ENCODE peak calls at places on chromosomes 6 and 20, in ten cellular contexts. L, Q, Z, A, J, T, H, E, S and I are unnamed samples.

GRCh38 chr6:45816674-45817297 is 198.9 kb downstream of the CLIC5 start:
- DNase-seq in L (no peak), Q (no peak), Z (no peak), A (no peak), J (peak), T (no peak), H (no peak), E (no peak), S (no peak), I (no peak)

GRCh38 chr6:170307080-170307545 is 555 bp downstream of the FAM120B start:
- DNase-seq in L (no peak), Q (no peak), Z (no peak), A (no peak), J (no peak), T (no peak), H (no peak), E (no peak), S (no peak), I (no peak)

GRCh38 chr6:19424853-19425252 is 412.3 kb upstream of the ID4 start:
- DNase-seq in L (no peak), Q (no peak), Z (no peak), A (no peak), J (no peak), T (no peak), H (no peak), E (no peak), S (no peak), I (no peak)

GRCh38 chr6:49540614-49541013 is 9.9 kb upstream of the C6orf141 start:
- DNase-seq in L (no peak), Q (no peak), Z (no peak), A (no peak), J (no peak), T (no peak), H (no peak), E (no peak), S (no peak), I (no peak)

GRCh38 chr6:160793652-160794051 is 91.6 kb downstream of the PLG start:
- DNase-seq in L (no peak), Q (no peak), Z (no peak), A (no peak), J (peak), T (no peak), H (no peak), E (no peak), S (no peak), I (no peak)

GRCh38 chr6:154314084-154314483 is 42.5 kb downstream of the IPCEF1 start:
- DNase-seq in L (no peak), Q (no peak), Z (no peak), A (no peak), J (no peak), T (no peak), H (no peak), E (no peak), S (no peak), I (no peak)

GRCh38 chr6:13517116-13517515 is 29.7 kb upstream of the GFOD1 start:
- DNase-seq in L (no peak), Q (no peak), Z (no peak), A (no peak), J (peak), T (no peak), H (no peak), E (no peak), S (no peak), I (no peak)

GRCh38 chr20:49713779-49714712 is at the start of gene B4GALT5:
- DNase-seq in L (peak), Q (peak), Z (peak), A (peak), J (peak), T (peak), H (no peak), E (peak), S (peak), I (no peak)

GRCh38 chr6:68639826-68640505 is 4.9 kb downstream of the ADGRB3 start:
- DNase-seq in L (no peak), Q (no peak), Z (no peak), A (no peak), J (no peak), T (no peak), H (no peak), E (no peak), S (no peak), I (no peak)

GRCh38 chr6:131631625-131632284 is 3.7 kb upstream of the MED23 start:
- DNase-seq in L (no peak), Q (no peak), Z (no peak), A (no peak), J (no peak), T (no peak), H (no peak), E (no peak), S (no peak), I (no peak)

GRCh38 chr20:35318502-35319157 is 26.4 kb upstream of the FAM83C start:
- DNase-seq in L (no peak), Q (no peak), Z (no peak), A (peak), J (no peak), T (no peak), H (no peak), E (peak), S (no peak), I (no peak)

GRCh38 chr20:14951707-14952106 is 614.3 kb upstream of the FLRT3 start:
- DNase-seq in L (no peak), Q (no peak), Z (no peak), A (no peak), J (no peak), T (no peak), H (no peak), E (no peak), S (no peak), I (no peak)

GRCh38 chr6:138031417-138031816 is 75.8 kb downstream of the PERP start:
- DNase-seq in L (no peak), Q (no peak), Z (no peak), A (no peak), J (no peak), T (no peak), H (no peak), E (no peak), S (no peak), I (peak)

GRCh38 chr20:37390503-37390890 is 44.6 kb downstream of the SRC start:
- DNase-seq in L (peak), Q (peak), Z (no peak), A (no peak), J (no peak), T (no peak), H (no peak), E (no peak), S (no peak), I (no peak)

GRCh38 chr6:36492621-36493020 is 49.8 kb downstream of the KCTD20 start:
- DNase-seq in L (no peak), Q (no peak), Z (no peak), A (no peak), J (no peak), T (no peak), H (no peak), E (no peak), S (no peak), I (no peak)

GRCh38 chr20:45406260-45407066 is 1.6 kb upstream of the DBNDD2 start:
- DNase-seq in L (peak), Q (peak), Z (peak), A (peak), J (no peak), T (peak), H (no peak), E (peak), S (peak), I (no peak)

GRCh38 chr6:23269436-23269835 is 700.1 kb downstream of the HDGFL1 start:
- DNase-seq in L (no peak), Q (no peak), Z (no peak), A (no peak), J (no peak), T (no peak), H (no peak), E (no peak), S (no peak), I (no peak)

GRCh38 chr6:106787327-106788196 is 158.2 kb downstream of the QRSL1 start:
- DNase-seq in L (no peak), Q (no peak), Z (no peak), A (no peak), J (no peak), T (no peak), H (no peak), E (no peak), S (no peak), I (no peak)

GRCh38 chr20:23370873-23371272 is 8.9 kb downstream of the GZF1 start:
- DNase-seq in L (no peak), Q (no peak), Z (no peak), A (no peak), J (no peak), T (no peak), H (no peak), E (no peak), S (no peak), I (no peak)

GRCh38 chr6:49918787-49919186 is 45.2 kb downstream of the DEFB114 start:
- DNase-seq in L (no peak), Q (no peak), Z (no peak), A (no peak), J (no peak), T (no peak), H (no peak), E (no peak), S (no peak), I (no peak)

GRCh38 chr6:27902335-27903314 is 9.6 kb downstream of the OR2B2 start:
- DNase-seq in L (peak), Q (peak), Z (peak), A (peak), J (peak), T (peak), H (no peak), E (peak), S (peak), I (peak)

GRCh38 chr6:94215614-94216013 is 796.3 kb upstream of the EPHA7 start:
- DNase-seq in L (no peak), Q (no peak), Z (no peak), A (no peak), J (no peak), T (no peak), H (no peak), E (no peak), S (no peak), I (no peak)

GRCh38 chr6:75624988-75625387 is 23.3 kb downstream of the SENP6 start:
- DNase-seq in L (no peak), Q (no peak), Z (no peak), A (no peak), J (no peak), T (no peak), H (no peak), E (no peak), S (no peak), I (no peak)

GRCh38 chr6:67663105-67663895 is 971.8 kb upstream of the ADGRB3 start:
- DNase-seq in L (no peak), Q (no peak), Z (no peak), A (no peak), J (no peak), T (no peak), H (no peak), E (no peak), S (no peak), I (no peak)

GRCh38 chr6:10030942-10031537 is 383.8 kb downstream of the TFAP2A start:
- DNase-seq in L (no peak), Q (no peak), Z (no peak), A (no peak), J (no peak), T (no peak), H (no peak), E (no peak), S (no peak), I (no peak)

GRCh38 chr6:26554669-26555504 is 16.7 kb downstream of the HMGN4 start:
- DNase-seq in L (no peak), Q (no peak), Z (peak), A (no peak), J (peak), T (peak), H (no peak), E (no peak), S (no peak), I (no peak)

GRCh38 chr6:6494677-6495076 is 93.8 kb upstream of the LY86 start:
- DNase-seq in L (peak), Q (peak), Z (no peak), A (peak), J (peak), T (no peak), H (no peak), E (peak), S (peak), I (peak)

GRCh38 chr20:47809561-47809960 is 24.3 kb upstream of the SULF2 start:
- DNase-seq in L (peak), Q (no peak), Z (no peak), A (no peak), J (peak), T (no peak), H (no peak), E (no peak), S (no peak), I (no peak)

GRCh38 chr6:147508871-147509608 is 550 bp downstream of the SAMD5 start:
- DNase-seq in L (no peak), Q (peak), Z (no peak), A (no peak), J (no peak), T (no peak), H (no peak), E (no peak), S (no peak), I (no peak)

GRCh38 chr6:147507162-147508072 is 1.1 kb upstream of the SAMD5 start:
- DNase-seq in L (no peak), Q (peak), Z (no peak), A (no peak), J (no peak), T (no peak), H (no peak), E (no peak), S (no peak), I (no peak)

GRCh38 chr6:147509900-147510299 is 1.4 kb downstream of the SAMD5 start:
- DNase-seq in L (no peak), Q (no peak), Z (no peak), A (peak), J (no peak), T (no peak), H (no peak), E (no peak), S (no peak), I (no peak)

GRCh38 chr6:147506704-147507114 is 1.8 kb upstream of the SAMD5 start:
- DNase-seq in L (peak), Q (peak), Z (no peak), A (peak), J (peak), T (no peak), H (no peak), E (peak), S (peak), I (no peak)

DNA sequence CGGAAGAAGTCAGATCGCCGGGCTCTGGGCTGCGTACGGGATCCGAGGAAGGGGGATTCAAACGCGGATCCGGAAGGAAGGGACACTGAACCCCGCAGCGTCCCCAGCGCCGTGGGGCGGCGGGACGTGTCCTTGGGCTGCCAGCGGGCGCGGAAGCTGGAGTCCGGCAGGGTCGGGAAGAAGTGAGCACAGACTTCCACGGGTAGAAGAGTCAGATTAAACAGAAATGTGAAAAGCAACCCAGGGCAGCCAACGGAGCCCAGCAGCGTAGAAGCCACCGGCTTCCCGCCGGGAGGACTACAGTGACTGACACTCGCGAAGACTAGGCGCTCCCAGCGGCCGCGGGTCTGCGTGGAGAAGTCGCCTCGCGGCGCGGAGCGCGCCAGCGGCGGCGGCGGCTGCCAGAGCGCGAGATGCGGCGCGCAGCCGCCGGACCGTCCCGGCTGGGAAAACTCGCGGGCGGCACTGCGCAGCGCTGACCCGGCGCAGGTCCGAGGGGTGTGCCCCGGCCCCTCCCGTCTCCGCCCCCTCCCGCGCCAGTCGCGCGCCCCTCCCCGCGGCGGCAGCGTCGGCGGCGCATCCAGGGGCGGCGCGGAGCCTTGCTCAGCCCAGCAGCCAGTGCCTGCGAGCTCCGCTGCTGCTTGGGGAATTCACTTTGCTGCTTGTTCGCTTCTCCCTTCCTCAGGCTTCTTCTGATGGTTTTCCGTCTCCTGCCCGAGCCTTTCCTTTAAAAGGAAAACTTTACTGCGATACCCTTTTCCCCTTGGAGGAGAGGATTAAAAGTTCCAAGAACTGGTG is at the start of gene SAMD5:
- DNase-seq in L (peak), Q (peak), Z (no peak), A (peak), J (peak), T (no peak), H (no peak), E (peak), S (no peak), I (no peak)
- H3K4me3 ChIP-seq in L (peak), Q (peak), Z (no peak), A (peak), J (peak), T (no peak), H (peak), E (peak), S (peak), I (peak)

DNA sequence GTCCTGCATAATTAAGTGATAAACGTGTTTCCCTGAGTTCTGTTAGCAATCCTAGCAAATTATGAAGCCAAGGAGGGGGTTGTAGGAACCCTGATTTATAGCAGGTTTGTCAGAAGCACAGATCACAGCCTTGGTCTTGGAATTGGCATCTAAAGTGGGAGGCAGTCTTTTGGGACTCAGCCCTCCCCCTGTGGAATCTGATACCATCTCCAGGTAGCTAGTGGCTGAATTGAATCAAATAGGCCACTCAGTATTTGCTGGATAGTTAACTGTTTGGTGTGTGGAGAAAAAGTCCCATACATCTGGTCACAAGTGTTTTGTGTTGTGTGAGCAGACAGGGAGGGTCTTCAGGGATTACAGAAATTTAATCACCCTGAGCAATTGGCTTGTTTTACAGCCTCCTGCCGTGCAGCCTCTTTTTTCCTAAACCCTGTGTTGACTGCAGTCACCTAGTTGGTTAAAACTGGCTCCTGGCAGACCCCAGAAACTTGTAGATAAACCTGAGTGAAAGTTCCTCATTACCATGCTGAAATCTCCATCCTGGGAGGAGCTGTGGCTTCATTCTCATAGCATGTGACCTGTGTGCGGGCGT is 19.0 kb upstream of the KIFC1 start:
- DNase-seq in L (no peak), Q (no peak), Z (no peak), A (no peak), J (no peak), T (no peak), H (no peak), E (no peak), S (no peak), I (no peak)
- H3K27ac ChIP-seq in L (no peak), Q (no peak), Z (no peak), A (no peak), J (no peak), T (no peak), H (no peak), E (no peak), S (no peak), I (no peak)

GRCh38 chr6:159105716-159106115 is 60.9 kb upstream of the TAGAP start:
- DNase-seq in L (no peak), Q (no peak), Z (no peak), A (no peak), J (no peak), T (no peak), H (no peak), E (no peak), S (no peak), I (no peak)

GRCh38 chr6:159109391-159109790 is 59.8 kb upstream of the FNDC1 start:
- DNase-seq in L (no peak), Q (no peak), Z (no peak), A (no peak), J (no peak), T (no peak), H (no peak), E (no peak), S (no peak), I (no peak)

GRCh38 chr6:159106627-159107241 is 61.9 kb upstream of the TAGAP start:
- DNase-seq in L (peak), Q (no peak), Z (peak), A (peak), J (peak), T (peak), H (no peak), E (peak), S (peak), I (no peak)

GRCh38 chr6:159108438-159108985 is 60.7 kb upstream of the FNDC1 start:
- DNase-seq in L (no peak), Q (no peak), Z (no peak), A (no peak), J (no peak), T (no peak), H (no peak), E (no peak), S (no peak), I (no peak)

DNA sequence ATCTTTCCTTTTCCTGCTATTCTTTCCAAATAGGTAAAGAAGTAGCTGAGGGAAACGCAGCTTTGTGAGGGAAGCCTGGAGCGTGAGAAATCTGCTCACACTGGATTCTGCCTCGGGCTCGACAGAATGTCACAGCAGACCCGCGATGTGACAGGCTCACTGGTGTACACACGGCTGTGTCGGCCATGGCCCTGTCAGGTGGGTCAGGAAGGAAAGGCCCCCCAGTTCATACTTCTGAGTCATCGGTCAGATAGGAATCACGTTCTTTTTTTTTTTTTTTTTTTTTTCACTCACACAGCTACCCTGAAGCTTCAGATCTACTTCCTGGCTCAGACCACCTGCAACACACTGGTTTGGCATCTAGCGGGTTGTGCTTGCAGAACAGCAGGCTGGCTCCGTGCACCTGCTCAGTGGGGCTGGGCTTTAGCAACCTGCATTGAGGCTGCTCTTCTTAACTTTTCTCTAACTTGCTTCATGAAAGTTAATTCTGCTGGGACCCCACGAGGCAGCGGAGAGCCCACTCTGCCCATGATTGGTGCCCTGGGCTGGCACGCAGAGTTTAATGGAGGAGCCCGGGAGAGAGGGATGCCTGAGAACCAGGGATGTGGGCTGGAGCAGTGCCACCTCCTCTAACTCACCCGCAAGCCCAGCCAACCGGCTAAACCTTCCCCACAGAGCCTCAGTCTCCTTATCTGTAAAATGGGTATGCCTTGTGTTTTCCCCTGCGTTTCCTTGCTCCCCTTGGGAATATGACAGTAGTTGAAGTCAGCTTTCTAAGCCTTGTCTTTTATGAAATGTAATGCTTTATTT is 61.5 kb upstream of the FNDC1 start:
- DNase-seq in L (peak), Q (no peak), Z (peak), A (peak), J (no peak), T (peak), H (no peak), E (no peak), S (no peak), I (no peak)
- H3K4me3 ChIP-seq in L (peak), Q (peak), Z (peak), A (peak), J (no peak), T (peak), H (no peak), E (peak), S (no peak), I (no peak)

DNA sequence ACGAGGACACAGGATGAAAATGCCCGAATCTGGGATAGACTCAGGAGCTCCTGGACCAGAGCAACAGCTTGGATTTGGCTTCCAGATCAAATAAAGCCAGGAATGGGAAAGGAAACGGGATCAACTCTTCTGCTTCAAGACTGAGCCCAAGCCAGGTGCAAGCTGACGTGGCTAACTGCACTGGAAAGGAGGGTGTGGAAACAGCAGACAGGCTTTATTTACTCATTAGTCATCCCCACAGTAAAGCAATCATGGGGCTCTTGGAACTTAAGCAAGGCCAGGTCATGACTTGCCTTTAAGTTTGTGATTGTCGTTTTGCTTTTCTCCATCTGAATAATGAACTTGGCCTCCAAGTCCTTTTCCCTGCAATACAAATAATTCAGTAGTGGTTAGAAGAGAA is 45.2 kb downstream of the KIF16B start:
- DNase-seq in L (no peak), Q (no peak), Z (no peak), A (peak), J (peak), T (no peak), H (no peak), E (no peak), S (no peak), I (no peak)
- H3K27ac ChIP-seq in L (no peak), Q (no peak), Z (no peak), A (peak), J (no peak), T (no peak), H (peak), E (no peak), S (peak), I (no peak)